ENCODE peak calls at places on chromosomes 4 and X, in six cellular contexts. P is dorsolateral prefrontal cortex, T is Caco-2, Q is OCI-LY7, D is epithelial cell of esophagus, A is MM.1S. X is an unnamed sample.

GRCh38 chr4:152369203-152369902 is 166.5 kb downstream of the FBXW7 start:
- DNase-seq in D (no peak), Q (no peak), P (no peak), T (no peak), A (no peak), X (peak; percentile 15)

GRCh38 chr4:113835005-113835404 is 73.5 kb upstream of the CAMK2D start:
- DNase-seq in P (no peak), D (peak; percentile 51), Q (no peak), T (no peak), A (no peak), X (peak; percentile 21)

GRCh38 chrX:102042706-102043325 is 82.7 kb upstream of the TCEAL2 start:
- DNase-seq in P (no peak), T (no peak), Q (no peak), A (no peak), D (peak; percentile 27), X (no peak)

GRCh38 chr4:118340109-118340508 is 12.7 kb downstream of the PRSS12 start:
- DNase-seq in A (no peak), P (no peak), D (no peak), Q (no peak), T (no peak), X (no peak)

GRCh38 chr4:184617611-184618196 is 31.5 kb downstream of the CASP3 start:
- DNase-seq in A (no peak), P (no peak), D (peak; percentile 44), Q (no peak), T (no peak), X (no peak)

GRCh38 chrX:18471296-18471695 is 45.9 kb downstream of the CDKL5 start:
- DNase-seq in A (no peak), Q (no peak), T (no peak), D (no peak), P (no peak), X (no peak)

GRCh38 chr4:79862842-79863241 is 210.2 kb downstream of the ANTXR2 start:
- DNase-seq in T (no peak), A (no peak), P (no peak), D (no peak), Q (no peak), X (no peak)

GRCh38 chrX:64204701-64205440 is 637 bp downstream of the AMER1 start:
- DNase-seq in D (peak; percentile 26), T (peak; percentile 33), Q (peak; percentile 31), P (peak; percentile 21), A (peak; percentile 10), X (peak; percentile 19)

GRCh38 chr4:185235480-185236154 is 26.2 kb downstream of the SNX25 start:
- DNase-seq in T (peak; percentile 77), A (no peak), Q (no peak), D (no peak), P (no peak), X (no peak)

GRCh38 chrX:69221239-69222102 is 56.2 kb upstream of the PJA1 start:
- DNase-seq in A (no peak), D (peak; percentile 7), Q (no peak), T (no peak), P (no peak), X (no peak)

GRCh38 chr4:173509031-173510001 is 20.7 kb downstream of the HAND2 start:
- DNase-seq in D (peak; percentile 21), T (no peak), P (no peak), Q (no peak), A (no peak), X (no peak)

GRCh38 chrX:138711399-138712347 is at the start of gene FGF13:
- DNase-seq in Q (no peak), D (peak; percentile 11), A (peak; percentile 68), P (peak; percentile 29), T (peak; percentile 0), X (peak; percentile 71)

GRCh38 chr4:94635172-94635571 is 122.6 kb upstream of the BMPR1B start:
- DNase-seq in D (peak; percentile 66), T (no peak), A (no peak), P (no peak), Q (no peak), X (peak; percentile 84)

GRCh38 chrX:49172280-49172780 is 632 bp downstream of the PLP2 start:
- DNase-seq in A (peak; percentile 80), D (peak; percentile 81), Q (peak; percentile 72), T (peak; percentile 17), P (no peak), X (peak; percentile 60)

GRCh38 chr4:119025440-119025839 is 110.2 kb upstream of the MYOZ2 start:
- DNase-seq in P (no peak), Q (no peak), A (no peak), D (peak; percentile 90), T (no peak), X (peak; percentile 48)

GRCh38 chr4:126405369-126405982 is 1090.7 kb downstream of the FAT4 start:
- DNase-seq in Q (peak; percentile 7), P (no peak), T (peak; percentile 7), A (peak; percentile 47), D (peak; percentile 51), X (peak; percentile 61)

GRCh38 chrX:2609431-2610238 is 81.5 kb upstream of the CD99 start:
- DNase-seq in T (no peak), P (no peak), Q (peak; percentile 18), D (peak; percentile 34), A (peak; percentile 11), X (peak; percentile 67)

GRCh38 chr4:150286656-150287055 is 208.4 kb downstream of the DCLK2 start:
- DNase-seq in P (no peak), A (no peak), Q (no peak), T (no peak), D (no peak), X (no peak)

GRCh38 chr4:13599159-13599558 is 28.4 kb downstream of the BOD1L1 start:
- DNase-seq in P (no peak), Q (peak; percentile 8), T (peak; percentile 18), D (no peak), A (no peak), X (peak; percentile 11)
- TF ChIP-seq CTCF in P (no peak), Q (peak; percentile 60), T (peak; percentile 22), D (peak; percentile 20), A (peak; percentile 24), X (peak; percentile 49)

GRCh38 chr4:54433686-54434085 is 204.6 kb downstream of the PDGFRA start:
- DNase-seq in Q (no peak), A (no peak), P (no peak), T (peak; percentile 1), D (peak; percentile 40), X (peak; percentile 10)
- TF ChIP-seq CTCF in Q (peak; percentile 66), A (peak; percentile 69), P (peak; percentile 43), T (peak; percentile 32), D (peak; percentile 28), X (peak; percentile 49)

DNA sequence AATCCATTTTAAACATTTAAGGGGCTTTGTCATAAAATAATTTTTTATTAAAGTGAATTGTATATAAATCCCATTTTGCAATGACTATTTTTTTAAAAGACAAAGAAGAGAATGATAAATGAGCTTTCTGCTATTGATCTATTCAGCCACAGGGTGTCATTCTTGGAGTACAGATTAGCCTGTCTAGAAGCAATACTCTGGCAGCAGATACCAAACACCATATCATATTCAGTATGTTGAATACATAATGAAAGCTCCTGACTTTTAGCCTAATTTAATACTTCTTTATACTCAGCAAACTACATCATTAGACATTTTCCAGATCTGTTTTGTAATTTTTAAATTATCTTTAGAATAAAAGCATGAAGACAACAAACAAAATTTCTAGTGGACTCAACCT is 496.3 kb downstream of the PDGFC start:
- DNase-seq in Q (no peak), P (no peak), D (peak; percentile 78), T (peak; percentile 5), A (peak; percentile 27), X (peak; percentile 80)
- TF ChIP-seq CTCF in Q (no peak), P (peak; percentile 60), D (peak; percentile 66), T (peak; percentile 29), A (peak; percentile 31), X (peak; percentile 68)

GRCh38 chrX:72107320-72107719 is 24.4 kb downstream of the RTL5 start:
- DNase-seq in D (peak; percentile 84), A (no peak), T (peak; percentile 9), Q (no peak), P (no peak), X (peak; percentile 30)
- TF ChIP-seq CTCF in D (no peak), A (no peak), T (no peak), Q (no peak), P (no peak), X (no peak)

DNA sequence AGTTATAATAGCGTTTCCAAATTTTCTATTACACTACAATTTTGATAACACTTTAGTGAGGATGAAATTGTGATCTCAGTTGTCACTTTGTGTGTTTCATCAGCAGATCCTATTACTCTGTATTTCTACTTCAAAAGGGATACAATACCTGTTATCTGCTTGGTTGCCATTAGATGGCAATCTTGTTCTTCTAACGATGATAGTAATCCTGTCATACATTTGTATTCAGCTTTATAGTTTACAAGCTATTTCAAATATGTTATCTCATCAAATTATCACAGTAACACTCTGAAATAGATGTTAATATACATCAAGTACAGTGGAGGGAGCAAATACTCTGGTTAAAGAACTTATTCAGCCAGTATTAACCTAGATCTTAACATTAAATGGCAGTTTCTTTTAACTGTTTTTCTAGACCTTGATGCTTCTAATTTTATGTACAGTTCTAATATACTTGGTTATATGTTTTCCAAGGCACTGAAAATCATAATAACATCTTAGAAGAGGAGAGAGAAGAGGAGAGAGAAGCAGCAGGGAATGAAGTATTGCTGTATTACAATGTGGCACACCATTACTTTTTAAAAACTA is 292.0 kb downstream of the CCSER1 start:
- DNase-seq in D (peak; percentile 59), P (no peak), A (peak; percentile 43), Q (peak; percentile 28), T (peak; percentile 5), X (peak; percentile 42)
- TF ChIP-seq CTCF in D (peak; percentile 57), P (peak; percentile 74), A (peak; percentile 72), Q (peak; percentile 82), T (peak; percentile 45), X (peak; percentile 59)

DNA sequence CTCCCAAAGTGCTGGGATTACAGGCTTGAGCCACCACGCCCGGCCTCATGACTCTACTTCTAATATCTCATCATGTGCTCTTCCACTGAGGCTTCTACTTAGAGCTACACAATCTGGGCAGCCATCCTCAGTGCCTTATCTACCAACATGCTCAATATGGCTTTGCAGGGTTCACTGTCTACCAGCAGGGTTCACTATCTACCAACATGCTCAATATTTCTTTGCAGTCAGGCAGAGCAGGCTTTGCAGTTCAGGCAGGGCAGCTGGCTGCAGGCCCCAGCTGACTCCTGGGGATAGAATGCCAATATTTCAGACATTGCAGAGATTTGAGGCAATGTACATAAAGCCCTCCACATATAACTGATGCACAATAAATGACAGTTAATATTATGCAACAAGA is 47.5 kb downstream of the PKD2 start:
- DNase-seq in T (peak; percentile 71), Q (peak; percentile 2), A (peak; percentile 73), D (peak; percentile 75), P (no peak), X (peak; percentile 6)
- TF ChIP-seq CTCF in T (peak; percentile 63), Q (no peak), A (peak; percentile 76), D (peak; percentile 76), P (peak; percentile 23), X (peak; percentile 25)

GRCh38 chr4:147984065-147984777 is 252.3 kb downstream of the ARHGAP10 start:
- DNase-seq in A (peak; percentile 14), T (peak; percentile 33), P (no peak), D (peak; percentile 47), Q (peak; percentile 45), X (peak; percentile 87)
- TF ChIP-seq CTCF in A (peak; percentile 73), T (peak; percentile 40), P (peak; percentile 74), D (peak; percentile 79), Q (peak; percentile 91), X (peak; percentile 91)